ENCODE peak calls at places on chromosome 20, in six cellular contexts. One of them, this sample, is unnamed.

GRCh38 chr20:63567382-63568169 is 6.5 kb downstream of the HELZ2 start:
- DNase-seq in psoas muscle: peak; percentile 76
- DNase-seq in spleen: peak; percentile 94
- DNase-seq in mammary epithelial cell: no peak
- DNase-seq in thyroid gland: no peak
- DNase-seq in NB4: peak; percentile 93
- DNase-seq in this sample: no peak

GRCh38 chr20:10667077-10667401 is 6.8 kb downstream of the JAG1 start:
- DNase-seq in psoas muscle: peak; percentile 71
- DNase-seq in mammary epithelial cell: peak; percentile 73
- DNase-seq in thyroid gland: peak; percentile 20
- DNase-seq in NB4: no peak
- DNase-seq in spleen: peak; percentile 82
- DNase-seq in this sample: no peak

GRCh38 chr20:58523916-58524315 is 8.7 kb upstream of the APCDD1L start:
- DNase-seq in psoas muscle: no peak
- DNase-seq in spleen: no peak
- DNase-seq in NB4: no peak
- DNase-seq in mammary epithelial cell: no peak
- DNase-seq in thyroid gland: no peak
- DNase-seq in this sample: no peak

GRCh38 chr20:13736792-13737191 is 47.9 kb downstream of the ESF1 start:
- DNase-seq in spleen: no peak
- DNase-seq in thyroid gland: no peak
- DNase-seq in mammary epithelial cell: no peak
- DNase-seq in psoas muscle: no peak
- DNase-seq in NB4: no peak
- DNase-seq in this sample: peak; percentile 59

GRCh38 chr20:39107741-39108140 is 145.6 kb downstream of the DHX35 start:
- DNase-seq in spleen: no peak
- DNase-seq in psoas muscle: no peak
- DNase-seq in thyroid gland: no peak
- DNase-seq in mammary epithelial cell: no peak
- DNase-seq in NB4: no peak
- DNase-seq in this sample: no peak

GRCh38 chr20:33589059-33589458 is 73.1 kb upstream of the C20orf144 start:
- DNase-seq in spleen: no peak
- DNase-seq in thyroid gland: no peak
- DNase-seq in psoas muscle: no peak
- DNase-seq in mammary epithelial cell: no peak
- DNase-seq in NB4: no peak
- DNase-seq in this sample: no peak

GRCh38 chr20:22471156-22471836 is 113.1 kb downstream of the FOXA2 start:
- DNase-seq in NB4: no peak
- DNase-seq in mammary epithelial cell: no peak
- DNase-seq in spleen: no peak
- DNase-seq in psoas muscle: no peak
- DNase-seq in thyroid gland: no peak
- DNase-seq in this sample: no peak

GRCh38 chr20:12411246-12411940 is 493.7 kb downstream of the BTBD3 start:
- DNase-seq in NB4: no peak
- DNase-seq in spleen: no peak
- DNase-seq in mammary epithelial cell: no peak
- DNase-seq in thyroid gland: no peak
- DNase-seq in psoas muscle: no peak
- DNase-seq in this sample: no peak

GRCh38 chr20:11496382-11496781 is 421.3 kb upstream of the BTBD3 start:
- DNase-seq in spleen: no peak
- DNase-seq in mammary epithelial cell: no peak
- DNase-seq in thyroid gland: no peak
- DNase-seq in psoas muscle: no peak
- DNase-seq in NB4: no peak
- DNase-seq in this sample: no peak

GRCh38 chr20:47927385-47927851 is 142.1 kb upstream of the SULF2 start:
- DNase-seq in psoas muscle: no peak
- DNase-seq in spleen: no peak
- DNase-seq in NB4: no peak
- DNase-seq in mammary epithelial cell: peak; percentile 100
- DNase-seq in thyroid gland: no peak
- DNase-seq in this sample: no peak

GRCh38 chr20:10609276-10609675 is 64.5 kb downstream of the JAG1 start:
- DNase-seq in mammary epithelial cell: no peak
- DNase-seq in spleen: no peak
- DNase-seq in NB4: no peak
- DNase-seq in psoas muscle: peak; percentile 60
- DNase-seq in thyroid gland: peak; percentile 18
- DNase-seq in this sample: no peak

GRCh38 chr20:48772183-48772976 is 55.4 kb downstream of the PREX1 start:
- DNase-seq in thyroid gland: peak; percentile 16
- DNase-seq in NB4: peak; percentile 95
- DNase-seq in spleen: peak; percentile 90
- DNase-seq in mammary epithelial cell: no peak
- DNase-seq in psoas muscle: peak; percentile 70
- DNase-seq in this sample: no peak

GRCh38 chr20:53960586-53961386 is 109.6 kb downstream of the BCAS1 start:
- DNase-seq in NB4: no peak
- DNase-seq in spleen: no peak
- DNase-seq in thyroid gland: no peak
- DNase-seq in mammary epithelial cell: no peak
- DNase-seq in psoas muscle: no peak
- DNase-seq in this sample: peak; percentile 33

GRCh38 chr20:25987073-25987927 is 290.6 kb upstream of the ZNF337 start:
- DNase-seq in thyroid gland: peak; percentile 37
- DNase-seq in mammary epithelial cell: peak; percentile 39
- DNase-seq in psoas muscle: peak; percentile 72
- DNase-seq in spleen: peak; percentile 81
- DNase-seq in NB4: peak; percentile 4
- DNase-seq in this sample: no peak

GRCh38 chr20:33612001-33612400 is 50.1 kb upstream of the C20orf144 start:
- DNase-seq in mammary epithelial cell: no peak
- DNase-seq in NB4: no peak
- DNase-seq in spleen: no peak
- DNase-seq in thyroid gland: no peak
- DNase-seq in psoas muscle: no peak
- DNase-seq in this sample: no peak

GRCh38 chr20:58637466-58638198 is 13.5 kb upstream of the STX16 start:
- DNase-seq in NB4: no peak
- DNase-seq in mammary epithelial cell: no peak
- DNase-seq in spleen: peak; percentile 47
- DNase-seq in psoas muscle: no peak
- DNase-seq in thyroid gland: no peak
- DNase-seq in this sample: no peak

GRCh38 chr20:58523072-58523681 is 8.0 kb upstream of the APCDD1L start:
- DNase-seq in psoas muscle: no peak
- DNase-seq in mammary epithelial cell: no peak
- DNase-seq in thyroid gland: no peak
- DNase-seq in spleen: no peak
- DNase-seq in NB4: no peak
- DNase-seq in this sample: no peak

GRCh38 chr20:53828673-53829085 is 235.0 kb upstream of the ZNF217 start:
- DNase-seq in mammary epithelial cell: peak; percentile 84
- DNase-seq in NB4: peak; percentile 76
- DNase-seq in psoas muscle: no peak
- DNase-seq in thyroid gland: no peak
- DNase-seq in spleen: no peak
- DNase-seq in this sample: peak; percentile 86

GRCh38 chr20:62063981-62064787 is 1.5 kb downstream of the TAF4 start:
- DNase-seq in psoas muscle: peak; percentile 70
- DNase-seq in NB4: no peak
- DNase-seq in spleen: peak; percentile 87
- DNase-seq in thyroid gland: peak; percentile 42
- DNase-seq in mammary epithelial cell: peak; percentile 3
- DNase-seq in this sample: no peak

GRCh38 chr20:24093666-24094065 is 105.1 kb upstream of the GGTLC1 start:
- DNase-seq in psoas muscle: no peak
- DNase-seq in spleen: no peak
- DNase-seq in NB4: no peak
- DNase-seq in thyroid gland: no peak
- DNase-seq in mammary epithelial cell: no peak
- DNase-seq in this sample: no peak

DNA sequence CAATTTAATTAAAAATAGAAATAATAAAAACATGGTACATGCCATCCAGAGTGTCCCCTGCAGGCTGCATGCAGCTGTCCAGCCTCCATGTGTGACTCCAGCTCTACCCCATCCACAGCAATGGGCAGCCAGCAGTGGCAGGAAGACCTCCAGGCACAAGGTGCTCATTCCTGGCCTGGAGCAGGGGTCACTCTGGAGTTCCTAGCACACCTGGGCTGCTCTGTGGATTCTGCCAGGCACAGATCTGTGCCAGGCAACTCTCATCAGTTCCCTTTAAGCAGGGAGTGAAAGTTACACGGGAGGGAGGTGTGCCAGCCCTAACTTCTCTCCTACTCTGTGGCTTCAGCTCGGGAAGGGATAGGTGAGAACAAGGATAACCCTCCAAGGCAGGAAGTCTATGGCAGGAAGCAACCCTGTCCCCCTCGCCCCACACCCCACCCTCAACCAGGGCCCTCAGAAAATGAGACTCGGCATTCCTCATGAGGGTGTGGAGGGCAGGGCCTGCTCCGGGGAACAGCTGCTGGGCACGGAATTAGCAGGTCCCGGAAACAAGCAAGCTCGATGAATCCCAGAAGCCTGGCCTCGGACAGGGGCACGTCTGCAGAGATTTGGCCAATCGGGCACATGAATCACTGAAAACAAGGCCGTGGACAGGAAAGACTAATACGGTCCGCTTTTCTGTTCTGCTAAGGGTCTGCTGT is 10.0 kb downstream of the JPH2 start:
- DNase-seq in spleen: no peak
- DNase-seq in thyroid gland: no peak
- DNase-seq in NB4: no peak
- DNase-seq in psoas muscle: peak; percentile 89
- DNase-seq in mammary epithelial cell: no peak
- DNase-seq in this sample: no peak
- H3K4me3 ChIP-seq in spleen: no peak overlapping the region
- H3K4me3 ChIP-seq in thyroid gland: no peak overlapping the region
- H3K4me3 ChIP-seq in NB4: no peak overlapping the region
- H3K4me3 ChIP-seq in psoas muscle: peak overlapping the region; percentile 50
- H3K4me3 ChIP-seq in mammary epithelial cell: no peak overlapping the region
- H3K4me3 ChIP-seq in this sample: no peak overlapping the region

DNA sequence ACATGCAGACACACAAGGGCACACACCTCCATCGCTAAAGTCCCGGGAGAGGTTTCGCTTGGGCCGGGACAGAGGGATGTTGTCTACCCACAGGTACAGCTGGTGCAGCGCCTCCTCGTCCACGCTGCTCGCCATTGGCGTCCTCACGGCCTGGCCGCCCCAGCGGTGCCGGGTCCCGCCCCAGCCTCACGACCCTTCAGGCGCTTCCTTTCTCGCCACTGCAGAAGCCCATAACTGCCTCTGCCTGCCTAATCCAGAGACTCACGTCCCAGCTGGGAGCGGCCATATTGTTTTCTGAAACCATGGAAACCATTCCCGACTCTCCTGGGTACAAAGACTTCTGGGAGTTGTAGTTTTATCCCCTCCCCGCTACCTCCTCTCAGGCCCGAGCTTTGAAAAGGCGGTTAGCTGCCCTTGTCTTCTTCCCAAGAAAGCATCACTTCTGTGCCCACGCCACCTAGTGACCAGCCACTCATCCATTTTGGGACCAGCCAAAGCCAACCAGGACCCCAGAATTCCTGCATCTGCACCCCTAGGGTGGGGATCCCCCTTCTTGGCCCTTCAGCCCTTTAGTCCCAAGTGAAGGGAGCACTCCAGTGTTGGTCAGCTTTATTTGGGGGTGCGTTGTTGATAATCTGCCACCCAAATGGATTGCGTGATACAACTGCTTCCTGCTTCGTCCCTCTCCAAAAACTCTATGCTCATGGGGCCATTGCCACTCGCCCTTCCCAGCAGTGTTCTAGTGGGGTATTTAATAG is at the start of gene SPEF1:
- DNase-seq in spleen: peak; percentile 85
- DNase-seq in mammary epithelial cell: peak; percentile 88
- DNase-seq in thyroid gland: peak; percentile 75
- DNase-seq in psoas muscle: peak; percentile 82
- DNase-seq in NB4: peak; percentile 94
- DNase-seq in this sample: peak; percentile 59
- TF ChIP-seq CTCF in spleen: peak; percentile 38
- TF ChIP-seq CTCF in mammary epithelial cell: peak; percentile 56
- TF ChIP-seq CTCF in thyroid gland: peak; percentile 28
- TF ChIP-seq CTCF in psoas muscle: peak; percentile 38
- TF ChIP-seq CTCF in NB4: peak; percentile 77
- TF ChIP-seq CTCF in this sample: peak; percentile 68

GRCh38 chr20:36544134-36545018 is 3.1 kb downstream of the MYL9 start:
- DNase-seq in psoas muscle: peak; percentile 51
- DNase-seq in mammary epithelial cell: peak; percentile 40
- DNase-seq in thyroid gland: peak; percentile 81
- DNase-seq in NB4: no peak
- DNase-seq in spleen: peak; percentile 65
- DNase-seq in this sample: no peak
- H3K4me3 ChIP-seq in psoas muscle: peak overlapping the region; percentile 74
- H3K4me3 ChIP-seq in mammary epithelial cell: no peak overlapping the region
- H3K4me3 ChIP-seq in thyroid gland: no peak overlapping the region
- H3K4me3 ChIP-seq in NB4: no peak overlapping the region
- H3K4me3 ChIP-seq in spleen: peak overlapping the region; percentile 40
- H3K4me3 ChIP-seq in this sample: peak overlapping the region; percentile 90

GRCh38 chr20:52056203-52057062 is 135.1 kb downstream of the ZFP64 start:
- DNase-seq in psoas muscle: no peak
- DNase-seq in mammary epithelial cell: peak; percentile 79
- DNase-seq in spleen: no peak
- DNase-seq in NB4: no peak
- DNase-seq in thyroid gland: no peak
- DNase-seq in this sample: peak; percentile 78

GRCh38 chr20:52062452-52063209 is 128.9 kb downstream of the ZFP64 start:
- DNase-seq in NB4: no peak
- DNase-seq in spleen: no peak
- DNase-seq in mammary epithelial cell: no peak
- DNase-seq in psoas muscle: no peak
- DNase-seq in thyroid gland: no peak
- DNase-seq in this sample: no peak

GRCh38 chr20:52064936-52065335 is 126.6 kb downstream of the ZFP64 start:
- DNase-seq in psoas muscle: no peak
- DNase-seq in NB4: no peak
- DNase-seq in spleen: no peak
- DNase-seq in mammary epithelial cell: no peak
- DNase-seq in thyroid gland: no peak
- DNase-seq in this sample: no peak

DNA sequence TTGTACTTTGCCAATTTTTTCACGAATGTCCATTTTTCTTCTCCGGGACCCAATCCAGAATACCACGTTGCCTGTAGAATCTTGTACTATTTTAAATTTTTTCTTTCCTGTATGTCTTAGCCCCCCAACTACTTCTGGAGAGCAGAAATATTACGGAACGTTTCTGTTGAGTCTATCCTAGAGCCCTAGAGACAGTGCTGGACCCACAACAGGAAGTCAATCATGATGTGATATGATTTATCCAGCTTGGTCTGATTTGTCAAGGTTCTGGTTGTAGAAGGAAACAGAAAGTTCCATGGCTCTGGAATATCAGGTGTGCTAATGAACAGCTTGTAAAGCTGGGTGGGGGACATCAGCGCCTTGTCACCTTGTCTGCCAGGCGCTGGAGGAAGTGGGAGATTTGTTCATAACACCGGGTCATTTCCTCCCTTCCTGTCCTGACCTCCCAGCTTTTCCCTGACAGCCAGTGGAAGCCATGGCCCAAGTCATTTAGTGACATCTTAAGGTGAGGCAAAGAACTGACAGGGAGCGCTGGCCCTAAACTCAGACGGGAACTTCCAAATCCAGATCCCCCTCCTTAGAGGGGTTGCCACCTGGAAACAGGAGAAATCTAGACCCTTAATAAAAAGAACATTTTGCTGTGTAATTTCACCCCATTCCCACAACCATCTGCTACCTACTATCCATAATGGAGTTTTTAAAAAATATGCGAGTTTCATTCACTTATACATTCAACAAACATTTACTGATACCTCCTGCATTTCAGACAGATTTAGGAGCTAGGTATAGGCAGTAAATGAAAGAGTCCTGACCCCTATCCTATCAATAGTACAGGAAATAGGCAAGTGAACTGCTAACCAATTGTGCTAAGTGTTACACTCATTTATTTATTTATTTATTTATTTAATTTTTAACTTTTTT is 130.5 kb downstream of the ZFP64 start:
- DNase-seq in mammary epithelial cell: no peak
- DNase-seq in thyroid gland: peak; percentile 7
- DNase-seq in NB4: no peak
- DNase-seq in spleen: no peak
- DNase-seq in psoas muscle: no peak
- DNase-seq in this sample: no peak
- TF ChIP-seq CTCF in mammary epithelial cell: peak; percentile 43
- TF ChIP-seq CTCF in thyroid gland: peak; percentile 29
- TF ChIP-seq CTCF in NB4: no peak
- TF ChIP-seq CTCF in spleen: no peak
- TF ChIP-seq CTCF in psoas muscle: peak; percentile 29
- TF ChIP-seq CTCF in this sample: peak; percentile 14

This sample was measured in AG04449.